ENCODE peak calls at places on chromosomes 16 and 17, in four cellular contexts. F is WTC11, V is H1, U is HepG2. H is an unnamed sample.
A peak's percentile ranks its signal among the peaks of the same experiment; 100 is the strongest.

GRCh38 chr16:58471209-58471975 is 28.6 kb upstream of the NDRG4 start:
- DNase-seq in F (no peak), V (no peak), U (no peak), H (no peak)

GRCh38 chr17:4035081-4035680 is 70.9 kb upstream of the ATP2A3 start:
- DNase-seq in F (no peak), V (no peak), U (no peak), H (no peak)

GRCh38 chr17:65173284-65173793 is 36.2 kb downstream of the RGS9 start:
- DNase-seq in F (no peak), V (no peak), U (no peak), H (peak; percentile 89)

GRCh38 chr16:84045001-84045817 is 2.6 kb upstream of the SLC38A8 start:
- DNase-seq in F (no peak), V (no peak), U (no peak), H (no peak)

GRCh38 chr16:66846831-66847230 is 2.6 kb downstream of the CA7 start:
- DNase-seq in F (no peak), V (no peak), U (no peak), H (no peak)

GRCh38 chr17:74259667-74260524 is 14.1 kb upstream of the DNAI2 start:
- DNase-seq in F (peak; percentile 22), V (no peak), U (no peak), H (no peak)

GRCh38 chr17:63356275-63356905 is 89.7 kb downstream of the CYB561 start:
- DNase-seq in F (no peak), V (no peak), U (no peak), H (no peak)

GRCh38 chr16:2385441-2385840 is 43.8 kb upstream of the CCNF start:
- DNase-seq in F (no peak), V (no peak), U (no peak), H (no peak)

GRCh38 chr17:72714357-72714966 is 378.0 kb downstream of the SLC39A11 start:
- DNase-seq in F (no peak), V (no peak), U (no peak), H (no peak)

GRCh38 chr16:66382171-66382965 is 15.9 kb downstream of the CDH5 start:
- DNase-seq in F (peak; percentile 16), V (peak; percentile 53), U (no peak), H (no peak)

GRCh38 chr16:60792437-60792836 is 1243.8 kb downstream of the CDH8 start:
- DNase-seq in F (no peak), V (no peak), U (no peak), H (no peak)
- TF ChIP-seq JUN in F (no peak), V (no peak), U (no peak), H (no peak)

GRCh38 chr16:86370036-86370435 is 140.3 kb upstream of the FOXF1 start:
- DNase-seq in F (no peak), V (no peak), U (no peak), H (no peak)
- TF ChIP-seq CREB1 in F (no peak), V (no peak), U (no peak), H (no peak)

GRCh38 chr16:31507929-31508705 is at the start of gene RUSF1:
- DNase-seq in F (peak; percentile 91), V (peak; percentile 68), U (peak; percentile 89), H (peak; percentile 94)
- TF ChIP-seq JUN in F (peak; percentile 3), V (no peak), U (peak; percentile 41), H (peak; percentile 36)

GRCh38 chr17:41307647-41308046 is 1.5 kb downstream of the KRTAP16-1 start:
- DNase-seq in F (no peak), V (no peak), U (no peak), H (no peak)

GRCh38 chr17:41308918-41309359 is at the start of gene KRTAP16-1:
- DNase-seq in F (no peak), V (no peak), U (no peak), H (no peak)

GRCh38 chr17:41304091-41304490 is 1.4 kb upstream of the KRTAP29-1 start:
- DNase-seq in F (no peak), V (no peak), U (no peak), H (no peak)

GRCh38 chr17:41311111-41311510 is 2.0 kb upstream of the KRTAP16-1 start:
- DNase-seq in F (no peak), V (no peak), U (no peak), H (no peak)

GRCh38 chr17:41308251-41308917 is 725 bp downstream of the KRTAP16-1 start:
- DNase-seq in F (no peak), V (no peak), U (no peak), H (no peak)
- TF ChIP-seq CREB1 in F (no peak), V (no peak), U (no peak), H (no peak)

GRCh38 chr17:7020894-7021664 is 1.8 kb upstream of the BCL6B start:
- DNase-seq in F (no peak), V (no peak), U (no peak), H (no peak)

GRCh38 chr17:7023576-7024401 is 939 bp downstream of the BCL6B start:
- DNase-seq in F (peak; percentile 100), V (peak; percentile 96), U (no peak), H (peak; percentile 91)

GRCh38 chr17:7024402-7024785 is 1.5 kb downstream of the BCL6B start:
- DNase-seq in F (no peak), V (no peak), U (no peak), H (no peak)

GRCh38 chr17:7021993-7022778 is 664 bp upstream of the BCL6B start:
- DNase-seq in F (peak; percentile 90), V (no peak), U (no peak), H (peak; percentile 68)

DNA sequence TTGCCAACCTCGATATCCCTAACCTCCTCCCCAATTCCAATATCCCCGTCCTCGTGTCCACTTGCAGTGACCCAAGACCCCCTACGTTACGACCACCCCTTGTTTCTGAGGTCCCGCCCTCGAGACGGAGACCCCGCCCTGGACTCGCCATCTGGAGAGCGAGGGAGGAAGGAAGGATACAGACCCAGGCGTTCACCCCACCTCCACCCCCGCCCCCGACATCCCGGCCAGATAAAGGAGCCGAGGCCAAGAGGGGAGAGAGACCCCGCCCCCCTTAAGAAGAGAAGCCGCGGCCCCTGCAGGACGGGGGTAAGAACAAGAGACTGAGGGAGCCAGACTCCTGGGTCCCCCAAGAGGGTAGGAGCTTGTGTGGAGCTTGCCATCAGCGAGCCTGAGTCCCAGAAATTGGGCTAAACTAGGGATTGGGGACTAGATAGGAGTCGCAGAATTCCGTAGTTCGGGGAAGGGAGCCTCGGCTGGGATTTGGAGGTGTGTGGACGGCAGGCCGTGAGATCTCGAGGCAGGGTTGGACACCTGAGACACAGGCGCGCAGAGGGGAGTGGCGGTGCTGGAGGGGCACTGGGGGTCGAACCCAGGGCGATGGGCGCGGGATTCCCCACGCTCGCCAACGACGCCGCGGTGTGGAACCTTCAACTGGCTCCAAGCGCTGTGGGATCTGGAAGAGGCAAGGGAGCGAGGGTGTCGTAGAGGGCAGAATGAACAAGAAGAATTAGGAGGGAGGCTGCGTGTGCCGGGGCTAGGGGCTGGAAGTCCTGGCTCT is at the start of gene BCL6B:
- DNase-seq in F (peak; percentile 65), V (no peak), U (no peak), H (no peak)
- TF ChIP-seq JUN in F (no peak), V (no peak), U (no peak), H (no peak)

GRCh38 chr16:89448656-89449055 is 41.7 kb downstream of the ANKRD11 start:
- DNase-seq in F (no peak), V (no peak), U (no peak), H (no peak)
- TF ChIP-seq CREB1 in F (no peak), V (no peak), U (no peak), H (no peak)

GRCh38 chr16:28193530-28194423 is 18.0 kb downstream of the XPO6 start:
- DNase-seq in F (no peak), V (no peak), U (no peak), H (no peak)
- TF ChIP-seq JUN in F (no peak), V (no peak), U (no peak), H (no peak)

GRCh38 chr16:80546249-80546648 is 5.5 kb downstream of the DYNLRB2 start:
- DNase-seq in F (no peak), V (no peak), U (no peak), H (no peak)

GRCh38 chr16:80543162-80543561 is 2.4 kb downstream of the DYNLRB2 start:
- DNase-seq in F (no peak), V (no peak), U (no peak), H (no peak)

GRCh38 chr16:80544326-80544725 is 3.5 kb downstream of the DYNLRB2 start:
- DNase-seq in F (no peak), V (no peak), U (no peak), H (no peak)

GRCh38 chr16:80540516-80541305 is at the start of gene DYNLRB2:
- DNase-seq in F (peak; percentile 88), V (peak; percentile 78), U (peak; percentile 83), H (peak; percentile 80)

GRCh38 chr16:80541306-80541694 is 507 bp downstream of the DYNLRB2 start:
- DNase-seq in F (no peak), V (no peak), U (no peak), H (no peak)
- TF ChIP-seq CREB1 in F (no peak), V (no peak), U (no peak), H (no peak)